ENCODE peak calls at places on chromosomes 16 and 17, in ten cellular contexts. G is putamen; H is stimulated activated CD8-positive, alpha-beta memory T cell treated with anti-CD3 and anti-CD28 coated beads, Interleukin-4, amount 100 ng/mL, for 1 hour; I is EL; S is glutamatergic neuron; K is progenitor cell of endocrine pancreas; A is NCI-H1105 treated with DMSO at 0.1 percent for 48 hours; L is effector CD8-positive, alpha-beta T cell; U is AG04450; J is fibroblast of the aortic adventitia. B is an unnamed sample.

GRCh38 chr16:75424096-75424762 is 9.1 kb downstream of the CFDP1 start:
- DNase-seq in G (no peak), H (no peak), I (no peak), S (no peak), K (no peak), A (no peak), L (no peak), U (no peak), J (peak), B (no peak)

GRCh38 chr16:11493531-11493929 is 93.2 kb downstream of the LITAF start:
- DNase-seq in G (no peak), H (no peak), I (no peak), S (no peak), K (no peak), A (no peak), L (no peak), U (no peak), J (no peak), B (no peak)

GRCh38 chr17:48375356-48375755 is 54.7 kb downstream of the SKAP1 start:
- DNase-seq in G (no peak), H (no peak), I (peak), S (no peak), K (no peak), A (no peak), L (no peak), U (peak), J (peak), B (no peak)

GRCh38 chr16:20867585-20867984 is 32.6 kb downstream of the DCUN1D3 start:
- DNase-seq in G (no peak), H (no peak), I (no peak), S (no peak), K (no peak), A (no peak), L (no peak), U (no peak), J (peak), B (no peak)

GRCh38 chr16:31696968-31697743 is 169.5 kb downstream of the AHSP start:
- DNase-seq in G (no peak), H (no peak), I (peak), S (no peak), K (no peak), A (peak), L (no peak), U (no peak), J (peak), B (no peak)

GRCh38 chr17:38415250-38416194 is 12.7 kb upstream of the ARHGAP23 start:
- DNase-seq in G (no peak), H (no peak), I (peak), S (peak), K (no peak), A (peak), L (no peak), U (peak), J (peak), B (peak)

GRCh38 chr16:84498859-84499620 is 5.4 kb downstream of the MEAK7 start:
- DNase-seq in G (no peak), H (no peak), I (no peak), S (no peak), K (no peak), A (no peak), L (no peak), U (no peak), J (no peak), B (peak)

GRCh38 chr17:1045456-1045855 is 48.5 kb downstream of the TIMM22 start:
- DNase-seq in G (no peak), H (no peak), I (no peak), S (no peak), K (no peak), A (no peak), L (no peak), U (no peak), J (no peak), B (no peak)

GRCh38 chr16:4323845-4324478 is 8.1 kb downstream of the GLIS2 start:
- DNase-seq in G (no peak), H (no peak), I (peak), S (peak), K (no peak), A (no peak), L (no peak), U (no peak), J (peak), B (no peak)

GRCh38 chr17:36001109-36001735 is at the start of gene CCL15:
- DNase-seq in G (no peak), H (no peak), I (no peak), S (no peak), K (no peak), A (no peak), L (no peak), U (no peak), J (no peak), B (no peak)

GRCh38 chr17:82737981-82738877 is 2.8 kb downstream of the FN3K start:
- DNase-seq in G (peak), H (no peak), I (no peak), S (no peak), K (no peak), A (no peak), L (no peak), U (no peak), J (no peak), B (no peak)

GRCh38 chr16:23581746-23582145 is 14.4 kb downstream of the NDUFAB1 start:
- DNase-seq in G (no peak), H (no peak), I (no peak), S (no peak), K (no peak), A (no peak), L (no peak), U (no peak), J (no peak), B (no peak)

GRCh38 chr17:17033466-17033865 is 8.8 kb upstream of the MPRIP start:
- DNase-seq in G (no peak), H (no peak), I (no peak), S (no peak), K (no peak), A (no peak), L (no peak), U (no peak), J (no peak), B (no peak)

GRCh38 chr17:80861892-80862291 is 129.7 kb upstream of the CHMP6 start:
- DNase-seq in G (peak), H (no peak), I (peak), S (peak), K (no peak), A (peak), L (peak), U (no peak), J (peak), B (peak)

GRCh38 chr16:22388101-22388644 is 13.8 kb upstream of the CDR2 start:
- DNase-seq in G (no peak), H (no peak), I (no peak), S (no peak), K (no peak), A (peak), L (no peak), U (no peak), J (peak), B (no peak)

GRCh38 chr16:19831678-19832077 is 53.0 kb downstream of the GPRC5B start:
- DNase-seq in G (no peak), H (no peak), I (peak), S (no peak), K (no peak), A (no peak), L (no peak), U (peak), J (peak), B (no peak)

GRCh38 chr16:23537390-23537789 is 19.8 kb downstream of the EARS2 start:
- DNase-seq in G (no peak), H (no peak), I (no peak), S (no peak), K (no peak), A (no peak), L (no peak), U (no peak), J (no peak), B (no peak)

GRCh38 chr16:74562117-74562516 is 44.8 kb downstream of the GLG1 start:
- DNase-seq in G (no peak), H (no peak), I (no peak), S (no peak), K (no peak), A (no peak), L (no peak), U (no peak), J (no peak), B (no peak)

GRCh38 chr16:87681990-87682570 is 79.8 kb downstream of the JPH3 start:
- DNase-seq in G (no peak), H (no peak), I (peak), S (no peak), K (no peak), A (no peak), L (no peak), U (peak), J (peak), B (no peak)

GRCh38 chr17:63276821-63277220 is 169.3 kb downstream of the CYB561 start:
- DNase-seq in G (no peak), H (no peak), I (no peak), S (no peak), K (no peak), A (no peak), L (no peak), U (no peak), J (no peak), B (no peak)

GRCh38 chr17:42221886-42222745 is 27.8 kb upstream of the GHDC start:
- DNase-seq in G (peak), H (no peak), I (peak), S (peak), K (no peak), A (no peak), L (peak), U (peak), J (peak), B (peak)

GRCh38 chr16:14252860-14253259 is 181.7 kb downstream of the MRTFB start:
- DNase-seq in G (no peak), H (no peak), I (no peak), S (no peak), K (no peak), A (no peak), L (no peak), U (no peak), J (no peak), B (no peak)

GRCh38 chr16:74753180-74753579 is 21.4 kb downstream of the FA2H start:
- DNase-seq in G (no peak), H (no peak), I (no peak), S (no peak), K (no peak), A (no peak), L (no peak), U (no peak), J (no peak), B (no peak)

GRCh38 chr17:17677299-17678040 is 3.8 kb upstream of the RAI1 start:
- DNase-seq in G (no peak), H (no peak), I (no peak), S (no peak), K (no peak), A (no peak), L (no peak), U (no peak), J (no peak), B (no peak)

B was measured in activated T-cell treated with anti-CD3 and anti-CD28 coated beads, Interleukin-2, amount 50 U/mL, for 24 hours.